ENCODE peak calls at places on chromosome 7, in four cellular contexts. One of them, this sample, is unnamed.
A peak's percentile ranks its signal among the peaks of the same experiment; 100 is the strongest.

GRCh38 chr7:87816389-87816788 is 59.8 kb downstream of the SLC25A40 start:
- DNase-seq in HepG2: no peak
- DNase-seq in GM12878: no peak
- DNase-seq in HCT116: no peak
- DNase-seq in this sample: no peak

GRCh38 chr7:73652541-73652949 is 15.1 kb upstream of the VPS37D start:
- DNase-seq in HCT116: no peak
- DNase-seq in HepG2: no peak
- DNase-seq in GM12878: no peak
- DNase-seq in this sample: no peak

GRCh38 chr7:131530137-131530536 is 26.3 kb downstream of the PODXL start:
- DNase-seq in GM12878: no peak
- DNase-seq in HepG2: no peak
- DNase-seq in HCT116: no peak
- DNase-seq in this sample: no peak

GRCh38 chr7:45001138-45001694 is 1.2 kb downstream of the CCM2 start:
- DNase-seq in HCT116: no peak
- DNase-seq in GM12878: no peak
- DNase-seq in HepG2: no peak
- DNase-seq in this sample: peak; percentile 71

GRCh38 chr7:118183586-118184391 is at the start of gene LSM8:
- DNase-seq in HepG2: peak; percentile 94
- DNase-seq in GM12878: peak; percentile 99
- DNase-seq in HCT116: peak; percentile 95
- DNase-seq in this sample: peak; percentile 97

GRCh38 chr7:105890290-105890997 is 14.0 kb upstream of the ATXN7L1 start:
- DNase-seq in HepG2: no peak
- DNase-seq in GM12878: no peak
- DNase-seq in HCT116: no peak
- DNase-seq in this sample: no peak

GRCh38 chr7:45898241-45898640 is 10.0 kb downstream of the IGFBP1 start:
- DNase-seq in HCT116: no peak
- DNase-seq in GM12878: no peak
- DNase-seq in HepG2: no peak
- DNase-seq in this sample: no peak

GRCh38 chr7:22447759-22448158 is 52.2 kb downstream of the STEAP1B start:
- DNase-seq in HepG2: no peak
- DNase-seq in HCT116: no peak
- DNase-seq in GM12878: peak; percentile 88
- DNase-seq in this sample: no peak

GRCh38 chr7:105480931-105481330 is 41.1 kb downstream of the PUS7 start:
- DNase-seq in HepG2: no peak
- DNase-seq in GM12878: no peak
- DNase-seq in HCT116: no peak
- DNase-seq in this sample: no peak

GRCh38 chr7:31335161-31335888 is 5.2 kb downstream of the NEUROD6 start:
- DNase-seq in HepG2: no peak
- DNase-seq in GM12878: no peak
- DNase-seq in HCT116: no peak
- DNase-seq in this sample: no peak

GRCh38 chr7:111729483-111729882 is 167.2 kb upstream of the IMMP2L start:
- DNase-seq in GM12878: no peak
- DNase-seq in HepG2: no peak
- DNase-seq in HCT116: no peak
- DNase-seq in this sample: peak; percentile 71

GRCh38 chr7:99563650-99564049 is 5.2 kb downstream of the ZNF655 start:
- DNase-seq in HepG2: no peak
- DNase-seq in GM12878: no peak
- DNase-seq in HCT116: no peak
- DNase-seq in this sample: no peak

GRCh38 chr7:129636641-129637040 is 25.1 kb downstream of the NRF1 start:
- DNase-seq in GM12878: no peak
- DNase-seq in HepG2: no peak
- DNase-seq in HCT116: no peak
- DNase-seq in this sample: no peak

GRCh38 chr7:80379034-80379433 is 132.8 kb downstream of the GNAT3 start:
- DNase-seq in HepG2: no peak
- DNase-seq in HCT116: no peak
- DNase-seq in GM12878: no peak
- DNase-seq in this sample: no peak

GRCh38 chr7:116271161-116271979 is 61.0 kb downstream of the TES start:
- DNase-seq in HepG2: no peak
- DNase-seq in HCT116: no peak
- DNase-seq in GM12878: no peak
- DNase-seq in this sample: no peak

GRCh38 chr7:17022915-17023314 is 141.1 kb upstream of the AGR3 start:
- DNase-seq in HepG2: no peak
- DNase-seq in GM12878: no peak
- DNase-seq in HCT116: no peak
- DNase-seq in this sample: no peak

GRCh38 chr7:128835231-128835751 is 5.1 kb downstream of the FLNC start:
- DNase-seq in GM12878: no peak
- DNase-seq in HCT116: no peak
- DNase-seq in HepG2: no peak
- DNase-seq in this sample: no peak

GRCh38 chr7:53996856-53997255 is 545.3 kb upstream of the VSTM2A start:
- DNase-seq in GM12878: no peak
- DNase-seq in HCT116: no peak
- DNase-seq in HepG2: no peak
- DNase-seq in this sample: no peak

GRCh38 chr7:151035024-151035717 is 6.9 kb downstream of the ABCB8 start:
- DNase-seq in GM12878: no peak
- DNase-seq in HepG2: no peak
- DNase-seq in HCT116: no peak
- DNase-seq in this sample: no peak

GRCh38 chr7:29113384-29114102 is 32.8 kb downstream of the CPVL start:
- DNase-seq in HepG2: peak; percentile 24
- DNase-seq in GM12878: no peak
- DNase-seq in HCT116: peak; percentile 36
- DNase-seq in this sample: peak; percentile 75

GRCh38 chr7:25196132-25196896 is 32.0 kb downstream of the NPVF start:
- DNase-seq in HepG2: peak; percentile 71
- DNase-seq in HCT116: no peak
- DNase-seq in GM12878: no peak
- DNase-seq in this sample: no peak
- TF ChIP-seq REST in HepG2: no peak
- TF ChIP-seq REST in HCT116: no peak
- TF ChIP-seq REST in GM12878: no peak
- TF ChIP-seq REST in this sample: no peak

DNA sequence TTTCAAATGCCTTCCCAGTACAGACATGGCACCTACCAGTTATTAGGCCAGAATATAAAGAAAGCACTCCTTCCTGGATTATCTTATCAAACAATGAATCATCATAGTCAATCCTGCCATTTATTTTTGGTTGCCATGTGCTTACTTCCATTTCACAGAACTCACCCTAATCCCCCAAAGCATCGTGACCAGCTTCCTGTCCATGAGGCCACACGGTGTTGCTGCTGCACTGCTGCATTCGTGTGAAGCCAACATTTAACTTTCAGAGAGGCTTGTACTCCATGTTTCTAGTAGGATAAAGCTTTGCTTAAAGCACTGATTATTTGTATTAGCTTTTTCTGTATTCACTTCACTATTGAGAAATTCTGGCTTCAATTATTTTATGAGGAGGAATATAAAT is 14.4 kb downstream of the COL28A1 start:
- DNase-seq in GM12878: no peak
- DNase-seq in HepG2: no peak
- DNase-seq in HCT116: no peak
- DNase-seq in this sample: no peak
- TF ChIP-seq CTCF in GM12878: peak; percentile 23
- TF ChIP-seq CTCF in HepG2: peak; percentile 18
- TF ChIP-seq CTCF in HCT116: no peak
- TF ChIP-seq CTCF in this sample: peak; percentile 33

DNA sequence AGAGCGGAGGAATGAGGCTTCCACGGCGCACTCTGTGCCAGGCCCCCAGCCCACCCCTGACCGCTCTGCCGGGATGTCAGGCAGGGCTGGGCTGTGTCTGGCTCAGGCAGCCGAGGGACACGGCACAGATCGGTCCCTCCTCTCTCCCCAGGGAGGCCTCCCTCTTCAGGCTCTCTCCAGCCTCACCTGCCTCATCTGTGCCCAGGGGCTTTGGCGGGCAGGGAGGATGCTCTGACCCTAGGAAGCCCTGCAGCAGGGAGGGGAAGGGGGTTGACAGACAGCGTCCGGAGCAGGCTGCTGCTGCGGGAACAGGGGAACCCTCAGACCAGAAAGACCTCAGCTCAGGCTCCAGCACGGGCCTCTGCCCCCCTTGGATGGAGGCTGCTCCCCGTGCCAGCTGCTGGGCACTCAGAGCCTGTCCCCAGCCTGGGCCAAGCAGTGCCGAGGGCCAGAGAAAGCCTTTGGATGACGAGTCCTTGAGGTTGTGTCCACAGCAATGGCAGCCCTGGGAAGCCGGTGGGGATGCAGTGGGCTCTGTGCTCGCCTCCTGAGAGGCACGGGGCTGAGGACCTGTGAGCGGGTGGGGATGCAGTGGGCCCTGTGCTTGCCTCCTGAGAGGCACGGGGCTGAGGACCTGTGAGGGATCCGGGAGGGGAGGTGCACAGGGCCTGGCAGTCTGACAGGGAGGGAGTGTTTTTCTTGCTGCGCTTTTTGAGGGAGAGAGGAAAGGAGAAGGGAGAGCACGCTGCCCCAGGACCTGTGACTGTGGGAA is 66.9 kb downstream of the FOXL3 start:
- DNase-seq in HCT116: no peak
- DNase-seq in GM12878: no peak
- DNase-seq in HepG2: no peak
- DNase-seq in this sample: no peak
- H2AFZ ChIP-seq in HCT116: no peak overlapping the region
- H2AFZ ChIP-seq in GM12878: no peak overlapping the region
- H2AFZ ChIP-seq in HepG2: no peak overlapping the region
- H2AFZ ChIP-seq in this sample: no peak overlapping the region

DNA sequence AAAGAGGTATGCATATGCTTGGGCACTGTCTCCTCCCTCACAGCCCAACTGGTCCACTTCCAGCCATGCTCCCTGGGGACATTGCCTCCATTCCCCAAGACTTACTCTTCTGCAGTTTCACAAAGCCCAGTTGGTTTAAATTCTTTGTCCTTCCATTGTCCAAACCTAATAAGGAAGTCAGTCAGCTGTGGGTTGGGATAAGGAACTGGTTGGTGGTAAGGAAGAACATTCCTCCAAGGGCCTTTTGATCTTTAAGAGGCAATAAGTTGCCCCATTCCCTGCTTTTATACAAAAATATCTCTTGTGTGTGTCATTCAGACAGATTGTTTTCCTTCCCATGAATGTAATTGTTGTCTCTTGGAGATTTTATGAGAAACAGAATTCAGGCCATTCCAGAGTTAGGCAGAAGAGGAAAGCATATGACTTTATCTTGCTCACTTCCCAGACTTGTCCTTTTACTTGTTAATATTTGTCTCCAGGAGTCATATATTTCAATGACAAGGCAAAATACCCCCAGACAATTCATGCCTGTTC is 673.7 kb downstream of the SUGCT start:
- DNase-seq in HCT116: no peak
- DNase-seq in GM12878: no peak
- DNase-seq in HepG2: no peak
- DNase-seq in this sample: no peak
- TF ChIP-seq REST in HCT116: no peak
- TF ChIP-seq REST in GM12878: no peak
- TF ChIP-seq REST in HepG2: no peak
- TF ChIP-seq REST in this sample: no peak

GRCh38 chr7:156764016-156764669 is 123.6 kb downstream of the RNF32 start:
- DNase-seq in GM12878: no peak
- DNase-seq in HepG2: peak; percentile 68
- DNase-seq in HCT116: peak; percentile 45
- DNase-seq in this sample: peak; percentile 65
- TF ChIP-seq CTCF in GM12878: peak; percentile 4
- TF ChIP-seq CTCF in HepG2: peak; percentile 87
- TF ChIP-seq CTCF in HCT116: peak; percentile 51
- TF ChIP-seq CTCF in this sample: peak; percentile 64

This sample was measured in GM23338.